ENCODE peak calls at places on chromosomes 3 and 15, in six cellular contexts. One of them, this sample, is unnamed.

GRCh38 chr3:167750273-167750971 is 14.9 kb downstream of the SERPINI1 start:
- DNase-seq in endodermal cell: no peak
- DNase-seq in left ventricle myocardium inferior: no peak
- DNase-seq in body of pancreas: no peak
- DNase-seq in transverse colon: no peak
- DNase-seq in ovary: no peak
- DNase-seq in this sample: no peak

GRCh38 chr3:167862104-167862785 is 126.7 kb downstream of the SERPINI1 start:
- DNase-seq in endodermal cell: no peak
- DNase-seq in left ventricle myocardium inferior: no peak
- DNase-seq in body of pancreas: no peak
- DNase-seq in transverse colon: no peak
- DNase-seq in ovary: no peak
- DNase-seq in this sample: no peak

GRCh38 chr15:41917767-41918430 is 24.0 kb upstream of the SPTBN5 start:
- DNase-seq in endodermal cell: no peak
- DNase-seq in left ventricle myocardium inferior: peak; percentile 66
- DNase-seq in body of pancreas: peak; percentile 83
- DNase-seq in transverse colon: no peak
- DNase-seq in ovary: no peak
- DNase-seq in this sample: no peak

GRCh38 chr15:31135523-31135922 is 34.0 kb upstream of the TRPM1 start:
- DNase-seq in endodermal cell: no peak
- DNase-seq in left ventricle myocardium inferior: no peak
- DNase-seq in body of pancreas: no peak
- DNase-seq in transverse colon: no peak
- DNase-seq in ovary: no peak
- DNase-seq in this sample: no peak

GRCh38 chr3:38711321-38711720 is 61.8 kb upstream of the SCN5A start:
- DNase-seq in endodermal cell: no peak
- DNase-seq in left ventricle myocardium inferior: no peak
- DNase-seq in body of pancreas: no peak
- DNase-seq in transverse colon: no peak
- DNase-seq in ovary: no peak
- DNase-seq in this sample: no peak

GRCh38 chr3:150238995-150239612 is 169.0 kb upstream of the TSC22D2 start:
- DNase-seq in endodermal cell: peak; percentile 80
- DNase-seq in left ventricle myocardium inferior: no peak
- DNase-seq in body of pancreas: peak; percentile 39
- DNase-seq in transverse colon: peak; percentile 38
- DNase-seq in ovary: no peak
- DNase-seq in this sample: no peak

GRCh38 chr3:71005797-71006321 is 577.7 kb downstream of the FOXP1 start:
- DNase-seq in endodermal cell: no peak
- DNase-seq in left ventricle myocardium inferior: no peak
- DNase-seq in body of pancreas: no peak
- DNase-seq in transverse colon: no peak
- DNase-seq in ovary: no peak
- DNase-seq in this sample: no peak

GRCh38 chr3:150577854-150578253 is 25.3 kb upstream of the SELENOT start:
- DNase-seq in endodermal cell: no peak
- DNase-seq in left ventricle myocardium inferior: no peak
- DNase-seq in body of pancreas: no peak
- DNase-seq in transverse colon: no peak
- DNase-seq in ovary: no peak
- DNase-seq in this sample: no peak

GRCh38 chr3:106825962-106826605 is 551.2 kb upstream of the CCDC54 start:
- DNase-seq in endodermal cell: no peak
- DNase-seq in left ventricle myocardium inferior: no peak
- DNase-seq in body of pancreas: no peak
- DNase-seq in transverse colon: no peak
- DNase-seq in ovary: no peak
- DNase-seq in this sample: no peak

GRCh38 chr15:57537072-57537471 is 54.6 kb upstream of the MYZAP start:
- DNase-seq in endodermal cell: peak; percentile 85
- DNase-seq in left ventricle myocardium inferior: no peak
- DNase-seq in body of pancreas: peak; percentile 88
- DNase-seq in transverse colon: no peak
- DNase-seq in ovary: peak; percentile 42
- DNase-seq in this sample: no peak

GRCh38 chr3:155244206-155244605 is 49.3 kb downstream of the STRIT1 start:
- DNase-seq in endodermal cell: no peak
- DNase-seq in left ventricle myocardium inferior: no peak
- DNase-seq in body of pancreas: no peak
- DNase-seq in transverse colon: no peak
- DNase-seq in ovary: no peak
- DNase-seq in this sample: no peak

GRCh38 chr15:90582553-90582952 is 52.8 kb downstream of the CRTC3 start:
- DNase-seq in endodermal cell: no peak
- DNase-seq in left ventricle myocardium inferior: no peak
- DNase-seq in body of pancreas: no peak
- DNase-seq in transverse colon: no peak
- DNase-seq in ovary: no peak
- DNase-seq in this sample: no peak

GRCh38 chr3:149879872-149880271 is 66.9 kb downstream of the RNF13 start:
- DNase-seq in endodermal cell: peak; percentile 85
- DNase-seq in left ventricle myocardium inferior: peak; percentile 46
- DNase-seq in body of pancreas: peak; percentile 16
- DNase-seq in transverse colon: peak; percentile 39
- DNase-seq in ovary: peak; percentile 69
- DNase-seq in this sample: peak; percentile 63

GRCh38 chr3:187025656-187026320 is 95.5 kb downstream of the ST6GAL1 start:
- DNase-seq in endodermal cell: peak; percentile 61
- DNase-seq in left ventricle myocardium inferior: no peak
- DNase-seq in body of pancreas: no peak
- DNase-seq in transverse colon: no peak
- DNase-seq in ovary: no peak
- DNase-seq in this sample: no peak

GRCh38 chr3:23071758-23072157 is 131.4 kb upstream of the UBE2E2 start:
- DNase-seq in endodermal cell: no peak
- DNase-seq in left ventricle myocardium inferior: no peak
- DNase-seq in body of pancreas: no peak
- DNase-seq in transverse colon: peak; percentile 14
- DNase-seq in ovary: no peak
- DNase-seq in this sample: no peak

GRCh38 chr15:100464895-100465294 is 63.9 kb downstream of the CERS3 start:
- DNase-seq in endodermal cell: no peak
- DNase-seq in left ventricle myocardium inferior: no peak
- DNase-seq in body of pancreas: no peak
- DNase-seq in transverse colon: no peak
- DNase-seq in ovary: no peak
- DNase-seq in this sample: no peak

GRCh38 chr3:81744366-81744765 is 17.1 kb downstream of the GBE1 start:
- DNase-seq in endodermal cell: no peak
- DNase-seq in left ventricle myocardium inferior: no peak
- DNase-seq in body of pancreas: no peak
- DNase-seq in transverse colon: no peak
- DNase-seq in ovary: no peak
- DNase-seq in this sample: no peak

GRCh38 chr15:51299187-51300015 is 39.0 kb downstream of the CYP19A1 start:
- DNase-seq in endodermal cell: no peak
- DNase-seq in left ventricle myocardium inferior: no peak
- DNase-seq in body of pancreas: no peak
- DNase-seq in transverse colon: no peak
- DNase-seq in ovary: no peak
- DNase-seq in this sample: no peak

GRCh38 chr3:5013021-5013906 is 34.0 kb downstream of the BHLHE40 start:
- DNase-seq in endodermal cell: peak; percentile 91
- DNase-seq in left ventricle myocardium inferior: no peak
- DNase-seq in body of pancreas: no peak
- DNase-seq in transverse colon: peak; percentile 51
- DNase-seq in ovary: no peak
- DNase-seq in this sample: no peak

GRCh38 chr15:71508081-71508682 is 302.2 kb upstream of the NR2E3 start:
- DNase-seq in endodermal cell: no peak
- DNase-seq in left ventricle myocardium inferior: no peak
- DNase-seq in body of pancreas: no peak
- DNase-seq in transverse colon: no peak
- DNase-seq in ovary: no peak
- DNase-seq in this sample: no peak

DNA sequence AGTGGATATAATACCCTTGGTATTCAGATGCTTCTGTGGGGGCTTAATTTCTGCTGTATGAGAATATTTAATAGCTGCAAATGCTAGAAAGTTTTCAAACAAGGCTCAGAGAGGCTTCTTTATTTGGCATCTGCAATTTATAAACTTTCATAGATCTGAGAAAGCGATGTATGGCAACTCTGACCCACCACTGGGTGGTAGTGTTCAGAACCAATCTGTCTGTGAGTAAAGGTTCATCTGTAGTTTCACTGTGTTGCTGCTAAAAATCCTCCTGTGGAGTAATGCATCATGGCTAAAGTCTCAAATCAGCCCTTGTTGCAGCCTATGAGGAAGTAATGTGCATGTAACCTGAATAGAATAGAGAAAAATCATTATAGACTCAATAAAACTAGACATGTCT is 47.4 kb downstream of the CLSTN2 start:
- DNase-seq in endodermal cell: no peak
- DNase-seq in left ventricle myocardium inferior: no peak
- DNase-seq in body of pancreas: no peak
- DNase-seq in transverse colon: no peak
- DNase-seq in ovary: no peak
- DNase-seq in this sample: no peak
- TF ChIP-seq CTCF in endodermal cell: peak; percentile 70
- TF ChIP-seq CTCF in left ventricle myocardium inferior: peak; percentile 43
- TF ChIP-seq CTCF in body of pancreas: no peak
- TF ChIP-seq CTCF in transverse colon: no peak
- TF ChIP-seq CTCF in ovary: no peak
- TF ChIP-seq CTCF in this sample: no peak

DNA sequence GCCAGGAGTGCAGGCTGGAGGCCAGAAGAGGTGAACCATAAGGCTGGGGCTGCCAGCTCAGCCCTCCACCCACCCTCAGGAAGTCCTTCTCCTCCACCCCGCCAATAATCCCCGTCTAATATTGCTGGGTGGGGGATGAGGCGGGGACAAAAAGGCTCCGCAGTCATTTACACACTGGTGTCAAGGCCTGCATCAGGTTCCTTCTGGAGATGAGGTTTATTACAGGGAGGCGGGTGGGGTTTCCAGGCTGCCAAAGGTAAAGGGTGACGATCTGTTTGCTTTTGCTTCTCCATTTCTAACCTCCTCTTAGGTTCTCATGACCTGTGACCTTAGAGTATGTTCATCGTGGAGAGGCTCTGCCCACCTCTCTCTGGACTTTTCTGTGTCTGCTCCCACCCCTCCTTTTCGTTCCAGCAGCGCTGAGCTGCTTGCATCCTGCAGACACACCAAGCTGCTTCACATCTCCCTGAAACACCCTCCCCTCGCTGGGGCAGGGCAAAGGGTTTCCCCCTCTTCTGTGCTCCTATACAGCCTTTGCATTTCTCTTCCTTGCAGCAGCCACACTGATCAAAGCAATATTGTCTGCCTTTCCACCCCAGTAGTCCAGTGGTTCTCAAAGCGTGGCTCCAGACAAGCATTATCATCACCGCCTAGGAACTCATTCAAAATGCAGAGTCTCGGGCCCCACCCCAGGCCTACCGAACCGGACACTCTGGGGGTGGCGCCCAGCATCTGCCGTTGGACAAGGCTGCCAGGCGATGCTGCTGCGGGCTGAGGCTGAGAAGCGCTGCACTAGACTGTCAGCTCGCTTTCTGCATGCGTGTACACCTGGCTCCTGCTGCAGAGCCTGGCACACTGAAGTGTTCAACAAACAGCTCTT is 26.6 kb downstream of the CA12 start:
- DNase-seq in endodermal cell: no peak
- DNase-seq in left ventricle myocardium inferior: no peak
- DNase-seq in body of pancreas: no peak
- DNase-seq in transverse colon: peak; percentile 79
- DNase-seq in ovary: no peak
- DNase-seq in this sample: no peak
- H3K27ac ChIP-seq in endodermal cell: no peak overlapping the region
- H3K27ac ChIP-seq in left ventricle myocardium inferior: no peak overlapping the region
- H3K27ac ChIP-seq in body of pancreas: no peak overlapping the region
- H3K27ac ChIP-seq in transverse colon: peak overlapping the region; percentile 80
- H3K27ac ChIP-seq in ovary: no peak overlapping the region
- H3K27ac ChIP-seq in this sample: no peak overlapping the region

GRCh38 chr15:52788099-52788986 is 1.8 kb downstream of the ONECUT1 start:
- DNase-seq in endodermal cell: peak; percentile 77
- DNase-seq in left ventricle myocardium inferior: no peak
- DNase-seq in body of pancreas: peak; percentile 41
- DNase-seq in transverse colon: no peak
- DNase-seq in ovary: no peak
- DNase-seq in this sample: no peak
- TF ChIP-seq CTCF in endodermal cell: no peak
- TF ChIP-seq CTCF in left ventricle myocardium inferior: no peak
- TF ChIP-seq CTCF in body of pancreas: no peak
- TF ChIP-seq CTCF in transverse colon: no peak
- TF ChIP-seq CTCF in ovary: no peak
- TF ChIP-seq CTCF in this sample: no peak

DNA sequence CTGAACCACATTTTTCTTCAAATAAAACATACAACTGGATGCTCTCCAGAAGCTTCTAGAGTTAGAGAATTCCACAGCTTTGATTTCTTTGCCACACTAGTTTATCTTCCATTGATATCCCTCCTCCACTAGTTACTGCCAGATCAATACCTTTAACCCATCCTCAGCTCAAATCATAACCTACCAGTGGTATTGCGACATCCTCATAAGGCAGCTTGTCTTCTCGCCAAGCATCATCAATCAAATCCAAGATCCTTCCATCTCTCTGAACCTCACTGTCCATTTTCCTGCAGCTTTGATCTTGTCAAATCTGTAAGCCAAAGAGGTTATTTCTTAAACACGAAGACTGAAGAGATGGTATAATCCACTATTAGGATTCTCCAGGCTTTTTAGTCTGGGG is 3.2 kb downstream of the ANAPC13 start:
- DNase-seq in endodermal cell: no peak
- DNase-seq in left ventricle myocardium inferior: no peak
- DNase-seq in body of pancreas: no peak
- DNase-seq in transverse colon: no peak
- DNase-seq in ovary: no peak
- DNase-seq in this sample: no peak
- H3K27ac ChIP-seq in endodermal cell: no peak overlapping the region
- H3K27ac ChIP-seq in left ventricle myocardium inferior: peak overlapping the region; percentile 63
- H3K27ac ChIP-seq in body of pancreas: no peak overlapping the region
- H3K27ac ChIP-seq in transverse colon: no peak overlapping the region
- H3K27ac ChIP-seq in ovary: no peak overlapping the region
- H3K27ac ChIP-seq in this sample: peak overlapping the region; percentile 55